ENCODE peak calls at places on chromosomes 13 and 19, in seven cellular contexts. One of them, this sample, is unnamed.

GRCh38 chr19:3344608-3345598 is 21.5 kb upstream of the NFIC start:
- DNase-seq in activated naive CD4-positive, alpha-beta T cell treated with anti-CD3 and anti-CD28 coated beads, Interleukin-2, amount 10 ng/mL, durations not matched to agents 7 days and 5 days: no peak
- DNase-seq in iris pigment epithelial cell: no peak
- DNase-seq in H54: no peak
- DNase-seq in psoas muscle: no peak
- DNase-seq in chondrocyte: no peak
- DNase-seq in GM13977: no peak
- DNase-seq in this sample: no peak

GRCh38 chr19:1130801-1131717 is 27.3 kb downstream of the GPX4 start:
- DNase-seq in iris pigment epithelial cell: no peak
- DNase-seq in psoas muscle: no peak
- DNase-seq in chondrocyte: no peak
- DNase-seq in activated naive CD4-positive, alpha-beta T cell treated with anti-CD3 and anti-CD28 coated beads, Interleukin-2, amount 10 ng/mL, durations not matched to agents 7 days and 5 days: peak
- DNase-seq in GM13977: peak
- DNase-seq in H54: no peak
- DNase-seq in this sample: peak

GRCh38 chr13:56332671-56333070 is 808.0 kb upstream of the PRR20A start:
- DNase-seq in H54: no peak
- DNase-seq in iris pigment epithelial cell: no peak
- DNase-seq in psoas muscle: no peak
- DNase-seq in chondrocyte: no peak
- DNase-seq in activated naive CD4-positive, alpha-beta T cell treated with anti-CD3 and anti-CD28 coated beads, Interleukin-2, amount 10 ng/mL, durations not matched to agents 7 days and 5 days: no peak
- DNase-seq in GM13977: no peak
- DNase-seq in this sample: no peak

GRCh38 chr13:102609696-102610095 is 12.9 kb downstream of the TPP2 start:
- DNase-seq in H54: no peak
- DNase-seq in psoas muscle: no peak
- DNase-seq in iris pigment epithelial cell: no peak
- DNase-seq in GM13977: no peak
- DNase-seq in activated naive CD4-positive, alpha-beta T cell treated with anti-CD3 and anti-CD28 coated beads, Interleukin-2, amount 10 ng/mL, durations not matched to agents 7 days and 5 days: no peak
- DNase-seq in chondrocyte: no peak
- DNase-seq in this sample: no peak

GRCh38 chr19:1400281-1401137 is 833 bp downstream of the GAMT start:
- DNase-seq in GM13977: peak
- DNase-seq in psoas muscle: peak
- DNase-seq in activated naive CD4-positive, alpha-beta T cell treated with anti-CD3 and anti-CD28 coated beads, Interleukin-2, amount 10 ng/mL, durations not matched to agents 7 days and 5 days: no peak
- DNase-seq in chondrocyte: no peak
- DNase-seq in iris pigment epithelial cell: no peak
- DNase-seq in H54: no peak
- DNase-seq in this sample: no peak

GRCh38 chr13:107822006-107822405 is 393.3 kb downstream of the LIG4 start:
- DNase-seq in GM13977: no peak
- DNase-seq in activated naive CD4-positive, alpha-beta T cell treated with anti-CD3 and anti-CD28 coated beads, Interleukin-2, amount 10 ng/mL, durations not matched to agents 7 days and 5 days: no peak
- DNase-seq in psoas muscle: no peak
- DNase-seq in iris pigment epithelial cell: no peak
- DNase-seq in H54: no peak
- DNase-seq in chondrocyte: no peak
- DNase-seq in this sample: no peak

GRCh38 chr19:13984186-13984585 is 21.9 kb downstream of the RFX1 start:
- DNase-seq in H54: no peak
- DNase-seq in GM13977: no peak
- DNase-seq in iris pigment epithelial cell: no peak
- DNase-seq in chondrocyte: no peak
- DNase-seq in activated naive CD4-positive, alpha-beta T cell treated with anti-CD3 and anti-CD28 coated beads, Interleukin-2, amount 10 ng/mL, durations not matched to agents 7 days and 5 days: no peak
- DNase-seq in psoas muscle: no peak
- DNase-seq in this sample: no peak

GRCh38 chr13:21420706-21421105 is 38.4 kb downstream of the ZDHHC20 start:
- DNase-seq in GM13977: no peak
- DNase-seq in chondrocyte: no peak
- DNase-seq in activated naive CD4-positive, alpha-beta T cell treated with anti-CD3 and anti-CD28 coated beads, Interleukin-2, amount 10 ng/mL, durations not matched to agents 7 days and 5 days: no peak
- DNase-seq in iris pigment epithelial cell: peak
- DNase-seq in psoas muscle: no peak
- DNase-seq in H54: no peak
- DNase-seq in this sample: no peak

GRCh38 chr19:50759886-50760285 is 10.4 kb upstream of the GPR32 start:
- DNase-seq in iris pigment epithelial cell: peak
- DNase-seq in psoas muscle: no peak
- DNase-seq in GM13977: peak
- DNase-seq in activated naive CD4-positive, alpha-beta T cell treated with anti-CD3 and anti-CD28 coated beads, Interleukin-2, amount 10 ng/mL, durations not matched to agents 7 days and 5 days: no peak
- DNase-seq in chondrocyte: no peak
- DNase-seq in H54: no peak
- DNase-seq in this sample: peak

GRCh38 chr13:100530645-100531044 is 57.9 kb downstream of the GGACT start:
- DNase-seq in iris pigment epithelial cell: peak
- DNase-seq in activated naive CD4-positive, alpha-beta T cell treated with anti-CD3 and anti-CD28 coated beads, Interleukin-2, amount 10 ng/mL, durations not matched to agents 7 days and 5 days: no peak
- DNase-seq in psoas muscle: peak
- DNase-seq in H54: no peak
- DNase-seq in chondrocyte: no peak
- DNase-seq in GM13977: no peak
- DNase-seq in this sample: no peak

GRCh38 chr13:44870456-44870929 is 118.8 kb downstream of the NUFIP1 start:
- DNase-seq in H54: no peak
- DNase-seq in iris pigment epithelial cell: no peak
- DNase-seq in chondrocyte: no peak
- DNase-seq in activated naive CD4-positive, alpha-beta T cell treated with anti-CD3 and anti-CD28 coated beads, Interleukin-2, amount 10 ng/mL, durations not matched to agents 7 days and 5 days: no peak
- DNase-seq in GM13977: no peak
- DNase-seq in psoas muscle: peak
- DNase-seq in this sample: no peak

GRCh38 chr13:53276265-53276664 is 247.7 kb downstream of the OLFM4 start:
- DNase-seq in iris pigment epithelial cell: no peak
- DNase-seq in psoas muscle: no peak
- DNase-seq in GM13977: no peak
- DNase-seq in activated naive CD4-positive, alpha-beta T cell treated with anti-CD3 and anti-CD28 coated beads, Interleukin-2, amount 10 ng/mL, durations not matched to agents 7 days and 5 days: no peak
- DNase-seq in H54: no peak
- DNase-seq in chondrocyte: no peak
- DNase-seq in this sample: no peak

GRCh38 chr13:51556740-51557139 is 27.5 kb upstream of the WDFY2 start:
- DNase-seq in activated naive CD4-positive, alpha-beta T cell treated with anti-CD3 and anti-CD28 coated beads, Interleukin-2, amount 10 ng/mL, durations not matched to agents 7 days and 5 days: no peak
- DNase-seq in H54: no peak
- DNase-seq in GM13977: no peak
- DNase-seq in chondrocyte: no peak
- DNase-seq in iris pigment epithelial cell: no peak
- DNase-seq in psoas muscle: no peak
- DNase-seq in this sample: no peak

GRCh38 chr13:97122381-97122996 is 99.6 kb upstream of the MBNL2 start:
- DNase-seq in iris pigment epithelial cell: peak
- DNase-seq in chondrocyte: no peak
- DNase-seq in GM13977: no peak
- DNase-seq in H54: peak
- DNase-seq in psoas muscle: no peak
- DNase-seq in activated naive CD4-positive, alpha-beta T cell treated with anti-CD3 and anti-CD28 coated beads, Interleukin-2, amount 10 ng/mL, durations not matched to agents 7 days and 5 days: no peak
- DNase-seq in this sample: no peak

GRCh38 chr19:58581227-58582141 is 8.3 kb upstream of the MZF1 start:
- DNase-seq in GM13977: peak
- DNase-seq in activated naive CD4-positive, alpha-beta T cell treated with anti-CD3 and anti-CD28 coated beads, Interleukin-2, amount 10 ng/mL, durations not matched to agents 7 days and 5 days: peak
- DNase-seq in chondrocyte: peak
- DNase-seq in iris pigment epithelial cell: peak
- DNase-seq in H54: no peak
- DNase-seq in psoas muscle: peak
- DNase-seq in this sample: peak

GRCh38 chr13:22270881-22271280 is 600.0 kb downstream of the FGF9 start:
- DNase-seq in GM13977: no peak
- DNase-seq in iris pigment epithelial cell: no peak
- DNase-seq in H54: no peak
- DNase-seq in activated naive CD4-positive, alpha-beta T cell treated with anti-CD3 and anti-CD28 coated beads, Interleukin-2, amount 10 ng/mL, durations not matched to agents 7 days and 5 days: no peak
- DNase-seq in psoas muscle: no peak
- DNase-seq in chondrocyte: no peak
- DNase-seq in this sample: no peak

GRCh38 chr13:27349458-27349857 is 75.0 kb upstream of the GTF3A start:
- DNase-seq in iris pigment epithelial cell: peak
- DNase-seq in activated naive CD4-positive, alpha-beta T cell treated with anti-CD3 and anti-CD28 coated beads, Interleukin-2, amount 10 ng/mL, durations not matched to agents 7 days and 5 days: no peak
- DNase-seq in H54: no peak
- DNase-seq in GM13977: no peak
- DNase-seq in chondrocyte: no peak
- DNase-seq in psoas muscle: no peak
- DNase-seq in this sample: no peak

GRCh38 chr13:102399791-102400618 is 1.8 kb downstream of the FGF14 start:
- DNase-seq in iris pigment epithelial cell: no peak
- DNase-seq in GM13977: peak
- DNase-seq in H54: no peak
- DNase-seq in psoas muscle: peak
- DNase-seq in activated naive CD4-positive, alpha-beta T cell treated with anti-CD3 and anti-CD28 coated beads, Interleukin-2, amount 10 ng/mL, durations not matched to agents 7 days and 5 days: peak
- DNase-seq in chondrocyte: peak
- DNase-seq in this sample: no peak

GRCh38 chr19:19732579-19733501 is at the start of gene ZNF14:
- DNase-seq in chondrocyte: peak
- DNase-seq in psoas muscle: peak
- DNase-seq in GM13977: peak
- DNase-seq in H54: peak
- DNase-seq in iris pigment epithelial cell: peak
- DNase-seq in activated naive CD4-positive, alpha-beta T cell treated with anti-CD3 and anti-CD28 coated beads, Interleukin-2, amount 10 ng/mL, durations not matched to agents 7 days and 5 days: peak
- DNase-seq in this sample: peak

GRCh38 chr19:11797491-11797890 is 832 bp upstream of the ZNF491 start:
- DNase-seq in GM13977: peak
- DNase-seq in iris pigment epithelial cell: peak
- DNase-seq in activated naive CD4-positive, alpha-beta T cell treated with anti-CD3 and anti-CD28 coated beads, Interleukin-2, amount 10 ng/mL, durations not matched to agents 7 days and 5 days: peak
- DNase-seq in psoas muscle: peak
- DNase-seq in chondrocyte: no peak
- DNase-seq in H54: peak
- DNase-seq in this sample: peak

GRCh38 chr19:49591731-49592485 is 926 bp downstream of the PRR12 start:
- DNase-seq in chondrocyte: no peak
- DNase-seq in psoas muscle: peak
- DNase-seq in GM13977: peak
- DNase-seq in H54: peak
- DNase-seq in iris pigment epithelial cell: peak
- DNase-seq in activated naive CD4-positive, alpha-beta T cell treated with anti-CD3 and anti-CD28 coated beads, Interleukin-2, amount 10 ng/mL, durations not matched to agents 7 days and 5 days: peak
- DNase-seq in this sample: peak

GRCh38 chr19:3125900-3126524 is 9.8 kb upstream of the GNA15 start:
- DNase-seq in GM13977: peak
- DNase-seq in activated naive CD4-positive, alpha-beta T cell treated with anti-CD3 and anti-CD28 coated beads, Interleukin-2, amount 10 ng/mL, durations not matched to agents 7 days and 5 days: peak
- DNase-seq in H54: peak
- DNase-seq in psoas muscle: peak
- DNase-seq in chondrocyte: peak
- DNase-seq in iris pigment epithelial cell: peak
- DNase-seq in this sample: peak

GRCh38 chr19:55113570-55114039 is 3.8 kb downstream of the PPP1R12C start:
- DNase-seq in GM13977: no peak
- DNase-seq in psoas muscle: peak
- DNase-seq in H54: peak
- DNase-seq in activated naive CD4-positive, alpha-beta T cell treated with anti-CD3 and anti-CD28 coated beads, Interleukin-2, amount 10 ng/mL, durations not matched to agents 7 days and 5 days: no peak
- DNase-seq in chondrocyte: no peak
- DNase-seq in iris pigment epithelial cell: peak
- DNase-seq in this sample: no peak

GRCh38 chr13:41613984-41614581 is 156.7 kb downstream of the RGCC start:
- DNase-seq in iris pigment epithelial cell: peak
- DNase-seq in GM13977: no peak
- DNase-seq in H54: no peak
- DNase-seq in psoas muscle: peak
- DNase-seq in chondrocyte: no peak
- DNase-seq in activated naive CD4-positive, alpha-beta T cell treated with anti-CD3 and anti-CD28 coated beads, Interleukin-2, amount 10 ng/mL, durations not matched to agents 7 days and 5 days: no peak
- DNase-seq in this sample: no peak

GRCh38 chr13:25887962-25888655 is 163.7 kb downstream of the SHISA2 start:
- DNase-seq in psoas muscle: no peak
- DNase-seq in iris pigment epithelial cell: no peak
- DNase-seq in H54: no peak
- DNase-seq in activated naive CD4-positive, alpha-beta T cell treated with anti-CD3 and anti-CD28 coated beads, Interleukin-2, amount 10 ng/mL, durations not matched to agents 7 days and 5 days: no peak
- DNase-seq in GM13977: no peak
- DNase-seq in chondrocyte: no peak
- DNase-seq in this sample: no peak

GRCh38 chr19:6752257-6753177 is 13.0 kb downstream of the TRIP10 start:
- DNase-seq in GM13977: peak
- DNase-seq in H54: no peak
- DNase-seq in psoas muscle: no peak
- DNase-seq in activated naive CD4-positive, alpha-beta T cell treated with anti-CD3 and anti-CD28 coated beads, Interleukin-2, amount 10 ng/mL, durations not matched to agents 7 days and 5 days: no peak
- DNase-seq in chondrocyte: no peak
- DNase-seq in iris pigment epithelial cell: no peak
- DNase-seq in this sample: no peak

GRCh38 chr19:14648506-14648905 is 26.1 kb downstream of the ADGRE3 start:
- DNase-seq in H54: no peak
- DNase-seq in iris pigment epithelial cell: no peak
- DNase-seq in chondrocyte: no peak
- DNase-seq in activated naive CD4-positive, alpha-beta T cell treated with anti-CD3 and anti-CD28 coated beads, Interleukin-2, amount 10 ng/mL, durations not matched to agents 7 days and 5 days: no peak
- DNase-seq in psoas muscle: no peak
- DNase-seq in GM13977: no peak
- DNase-seq in this sample: no peak

GRCh38 chr19:47539747-47540311 is 25.0 kb upstream of the NAPA start:
- DNase-seq in H54: no peak
- DNase-seq in iris pigment epithelial cell: no peak
- DNase-seq in activated naive CD4-positive, alpha-beta T cell treated with anti-CD3 and anti-CD28 coated beads, Interleukin-2, amount 10 ng/mL, durations not matched to agents 7 days and 5 days: no peak
- DNase-seq in chondrocyte: no peak
- DNase-seq in psoas muscle: no peak
- DNase-seq in GM13977: no peak
- DNase-seq in this sample: no peak

GRCh38 chr13:36533806-36534205 is 101.5 kb downstream of the CCNA1 start:
- DNase-seq in activated naive CD4-positive, alpha-beta T cell treated with anti-CD3 and anti-CD28 coated beads, Interleukin-2, amount 10 ng/mL, durations not matched to agents 7 days and 5 days: no peak
- DNase-seq in GM13977: no peak
- DNase-seq in iris pigment epithelial cell: no peak
- DNase-seq in H54: no peak
- DNase-seq in chondrocyte: no peak
- DNase-seq in psoas muscle: no peak
- DNase-seq in this sample: no peak

This sample was measured in GM12865.